ENCODE peak calls at places on chromosome 20, in seven cellular contexts. T is lower lobe of right lung, P is GM06990, O is epithelial cell of esophagus, A is IMR-90, L is GM12865, H is cardiac fibroblast. Q is an unnamed sample.

GRCh38 chr20:9912858-9913434 is 74.1 kb upstream of the PAK5 start:
- DNase-seq in T (peak; percentile 44), P (no peak), O (peak; percentile 46), A (peak; percentile 42), L (peak; percentile 55), H (peak; percentile 55), Q (peak; percentile 32)

GRCh38 chr20:36975085-36975829 is 23.7 kb upstream of the SAMHD1 start:
- DNase-seq in T (no peak), P (no peak), O (no peak), A (no peak), L (peak; percentile 36), H (no peak), Q (no peak)

GRCh38 chr20:3716195-3716834 is 3.9 kb upstream of the SIGLEC1 start:
- DNase-seq in T (peak; percentile 46), P (peak; percentile 31), O (peak; percentile 45), A (peak; percentile 37), L (peak; percentile 71), H (peak; percentile 72), Q (peak; percentile 18)

GRCh38 chr20:1418335-1418734 is 25.5 kb upstream of the FKBP1A start:
- DNase-seq in T (no peak), P (no peak), O (peak; percentile 64), A (peak; percentile 39), L (no peak), H (peak; percentile 60), Q (peak; percentile 69)

GRCh38 chr20:4234128-4234527 is 218.8 kb upstream of the RNF24 start:
- DNase-seq in T (no peak), P (no peak), O (peak; percentile 79), A (peak; percentile 76), L (no peak), H (peak; percentile 95), Q (peak; percentile 58)

GRCh38 chr20:40284611-40285010 is 404.4 kb downstream of the MAFB start:
- DNase-seq in T (no peak), P (no peak), O (peak; percentile 47), A (no peak), L (no peak), H (no peak), Q (no peak)

GRCh38 chr20:11814276-11814675 is 103.4 kb upstream of the BTBD3 start:
- DNase-seq in T (no peak), P (no peak), O (peak; percentile 68), A (peak; percentile 91), L (no peak), H (no peak), Q (peak; percentile 77)

GRCh38 chr20:45290677-45291355 is 15.8 kb upstream of the RBPJL start:
- DNase-seq in T (peak; percentile 88), P (no peak), O (peak; percentile 74), A (peak; percentile 66), L (peak; percentile 66), H (peak; percentile 84), Q (peak; percentile 68)

GRCh38 chr20:59268827-59269226 is 31.6 kb upstream of the EDN3 start:
- DNase-seq in T (no peak), P (no peak), O (no peak), A (no peak), L (no peak), H (no peak), Q (no peak)

GRCh38 chr20:57718490-57719009 is 8.7 kb upstream of the PMEPA1 start:
- DNase-seq in T (peak; percentile 97), P (peak; percentile 86), O (peak; percentile 99), A (peak; percentile 97), L (peak; percentile 80), H (peak; percentile 96), Q (peak; percentile 96)

GRCh38 chr20:34663213-34663943 is 13.5 kb downstream of the PIGU start:
- DNase-seq in T (no peak), P (no peak), O (no peak), A (peak; percentile 10), L (no peak), H (no peak), Q (no peak)

GRCh38 chr20:34049389-34049788 is 55.7 kb downstream of the RALY start:
- DNase-seq in T (no peak), P (no peak), O (no peak), A (no peak), L (no peak), H (no peak), Q (no peak)

GRCh38 chr20:32359633-32360332 is 1.7 kb downstream of the ASXL1 start:
- DNase-seq in T (no peak), P (no peak), O (no peak), A (peak; percentile 31), L (peak; percentile 40), H (peak; percentile 50), Q (peak; percentile 46)

GRCh38 chr20:14959506-14960493 is 622.4 kb upstream of the FLRT3 start:
- DNase-seq in T (no peak), P (no peak), O (peak; percentile 97), A (no peak), L (no peak), H (peak; percentile 39), Q (no peak)

GRCh38 chr20:59004763-59005522 is 2.1 kb downstream of the CTSZ start:
- DNase-seq in T (peak; percentile 87), P (peak; percentile 91), O (no peak), A (no peak), L (peak; percentile 96), H (no peak), Q (no peak)

GRCh38 chr20:4794846-4795245 is 73.1 kb downstream of the PRND start:
- DNase-seq in T (no peak), P (no peak), O (no peak), A (no peak), L (peak; percentile 18), H (peak; percentile 3), Q (no peak)

GRCh38 chr20:39152126-39152525 is 190.0 kb downstream of the DHX35 start:
- DNase-seq in T (no peak), P (no peak), O (no peak), A (no peak), L (no peak), H (no peak), Q (no peak)

GRCh38 chr20:48750941-48751620 is 76.7 kb downstream of the PREX1 start:
- DNase-seq in T (peak; percentile 82), P (no peak), O (no peak), A (no peak), L (peak; percentile 72), H (peak; percentile 62), Q (no peak)

GRCh38 chr20:33915726-33916331 is 77.9 kb upstream of the RALY start:
- DNase-seq in T (peak; percentile 66), P (no peak), O (peak; percentile 43), A (no peak), L (peak; percentile 55), H (no peak), Q (no peak)

GRCh38 chr20:58228103-58228483 is 360 bp downstream of the ANKRD60 start:
- DNase-seq in T (no peak), P (no peak), O (no peak), A (peak; percentile 33), L (no peak), H (peak; percentile 37), Q (no peak)

GRCh38 chr20:50141811-50142561 is 11.5 kb downstream of the PEDS1 start:
- DNase-seq in T (no peak), P (no peak), O (no peak), A (no peak), L (no peak), H (no peak), Q (no peak)

GRCh38 chr20:18672826-18673225 is 85.0 kb downstream of the DTD1 start:
- DNase-seq in T (no peak), P (no peak), O (no peak), A (no peak), L (no peak), H (no peak), Q (no peak)

GRCh38 chr20:37407117-37407566 is 61.2 kb downstream of the SRC start:
- DNase-seq in T (no peak), P (no peak), O (peak; percentile 74), A (no peak), L (no peak), H (no peak), Q (no peak)

GRCh38 chr20:50664248-50664647 is 27.1 kb downstream of the RIPOR3 start:
- DNase-seq in T (no peak), P (no peak), O (no peak), A (no peak), L (no peak), H (no peak), Q (no peak)

GRCh38 chr20:45933231-45934045 is 1.0 kb upstream of the PCIF1 start:
- DNase-seq in T (peak; percentile 77), P (peak; percentile 61), O (peak; percentile 79), A (peak; percentile 73), L (peak; percentile 87), H (peak; percentile 82), Q (peak; percentile 79)

GRCh38 chr20:52448513-52448912 is 256.9 kb upstream of the ZFP64 start:
- DNase-seq in T (no peak), P (no peak), O (no peak), A (no peak), L (no peak), H (no peak), Q (no peak)

DNA sequence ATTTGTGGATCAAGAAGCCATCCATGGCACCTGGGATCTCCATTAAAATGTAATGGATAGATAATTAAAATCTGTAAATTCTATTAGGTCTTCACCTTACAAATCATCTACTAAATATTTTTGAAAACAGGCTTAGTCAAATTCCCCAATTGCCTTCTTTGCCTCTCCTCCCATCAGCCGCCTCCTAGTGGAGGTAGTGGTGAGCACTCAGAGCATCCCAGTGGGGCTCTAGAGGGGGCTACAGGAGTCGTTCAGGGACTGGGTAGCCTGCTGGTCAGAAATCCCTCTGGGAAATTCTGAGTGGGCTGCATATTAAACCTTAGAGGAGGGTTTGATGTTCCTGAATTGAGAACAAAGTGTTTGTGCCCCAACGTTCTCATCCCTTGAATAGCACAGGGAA is 20.8 kb upstream of the PAX1 start:
- DNase-seq in T (no peak), P (no peak), O (no peak), A (no peak), L (no peak), H (no peak), Q (no peak)
- TF ChIP-seq CTCF in T (no peak), P (peak; percentile 18), O (no peak), A (no peak), L (no peak), H (no peak), Q (no peak)

GRCh38 chr20:62735331-62735821 is 26.7 kb downstream of the NTSR1 start:
- DNase-seq in T (peak; percentile 20), P (no peak), O (no peak), A (no peak), L (no peak), H (no peak), Q (peak; percentile 11)
- TF ChIP-seq CTCF in T (no peak), P (no peak), O (no peak), A (no peak), L (no peak), H (no peak), Q (no peak)

GRCh38 chr20:62352402-62353288 is 14.5 kb downstream of the LAMA5 start:
- DNase-seq in T (no peak), P (no peak), O (peak; percentile 54), A (no peak), L (no peak), H (no peak), Q (no peak)
- TF ChIP-seq CTCF in T (no peak), P (no peak), O (peak; percentile 40), A (no peak), L (no peak), H (no peak), Q (no peak)

GRCh38 chr20:47676219-47676721 is 109.0 kb downstream of the SULF2 start:
- DNase-seq in T (no peak), P (no peak), O (no peak), A (no peak), L (no peak), H (no peak), Q (no peak)
- TF ChIP-seq CTCF in T (no peak), P (no peak), O (no peak), A (no peak), L (no peak), H (no peak), Q (peak; percentile 17)